ENCODE peak calls at places on chromosomes 2 and 18, in five cellular contexts. T is HepG2, A is IMR-90, Y is K562, X is GM12878. M is an unnamed sample.

GRCh38 chr2:194079989-194080388 is 1577.0 kb upstream of the SLC39A10 start:
- DNase-seq in T (no peak), Y (no peak), X (no peak), A (no peak), M (no peak)

GRCh38 chr2:237291138-237291792 is 122.7 kb downstream of the COL6A3 start:
- DNase-seq in T (peak), Y (no peak), A (peak), X (no peak), M (peak)

GRCh38 chr2:70647873-70648481 is 94.4 kb upstream of the TGFA start:
- DNase-seq in Y (peak), A (peak), X (no peak), T (peak), M (peak)

GRCh38 chr2:162490052-162490717 is 146.3 kb downstream of the GCA start:
- DNase-seq in Y (no peak), T (peak), X (peak), A (peak), M (no peak)

GRCh38 chr2:207970825-207971142 is 54.5 kb downstream of the PLEKHM3 start:
- DNase-seq in X (no peak), Y (no peak), T (no peak), A (no peak), M (no peak)

GRCh38 chr2:43436431-43436830 is 159.4 kb downstream of the THADA start:
- DNase-seq in T (no peak), X (no peak), A (no peak), Y (no peak), M (no peak)

GRCh38 chr2:134819334-134819733 is 19.1 kb upstream of the ACMSD start:
- DNase-seq in Y (no peak), X (no peak), T (no peak), A (peak), M (peak)

GRCh38 chr2:239038773-239039478 is 191.0 kb downstream of the TWIST2 start:
- DNase-seq in X (no peak), A (no peak), Y (no peak), T (no peak), M (no peak)

GRCh38 chr2:195049372-195050031 is 607.5 kb upstream of the SLC39A10 start:
- DNase-seq in X (no peak), Y (no peak), T (no peak), A (no peak), M (no peak)

GRCh38 chr18:45540146-45540545 is 75.1 kb upstream of the SLC14A2 start:
- DNase-seq in X (no peak), A (no peak), Y (no peak), T (no peak), M (no peak)

GRCh38 chr2:217932661-217933325 is 70.0 kb downstream of the TNS1 start:
- DNase-seq in X (no peak), Y (no peak), T (no peak), A (no peak), M (no peak)

GRCh38 chr2:212723226-212723625 is 184.6 kb upstream of the ERBB4 start:
- DNase-seq in A (peak), Y (no peak), T (no peak), X (no peak), M (no peak)

GRCh38 chr2:84879595-84880394 is 1.1 kb downstream of the TRABD2A start:
- DNase-seq in Y (no peak), A (no peak), X (no peak), T (no peak), M (no peak)

GRCh38 chr2:28142403-28142802 is 250.3 kb upstream of the FOSL2 start:
- DNase-seq in A (no peak), Y (no peak), X (no peak), T (no peak), M (no peak)

GRCh38 chr2:185255566-185255965 is 483.0 kb upstream of the FSIP2 start:
- DNase-seq in A (no peak), T (peak), Y (no peak), X (no peak), M (no peak)

GRCh38 chr18:74242451-74243096 is 49.2 kb downstream of the CYB5A start:
- DNase-seq in X (no peak), T (peak), Y (peak), A (no peak), M (no peak)

GRCh38 chr2:32798841-32799240 is 147.9 kb upstream of the LTBP1 start:
- DNase-seq in T (no peak), A (peak), X (no peak), Y (no peak), M (no peak)

GRCh38 chr18:45348974-45349373 is 266.3 kb upstream of the SLC14A2 start:
- DNase-seq in Y (no peak), X (no peak), A (no peak), T (no peak), M (no peak)

GRCh38 chr2:218432676-218433365 is 13.9 kb downstream of the VIL1 start:
- DNase-seq in X (no peak), Y (no peak), A (no peak), T (no peak), M (no peak)

GRCh38 chr2:114786901-114787300 is 344.5 kb downstream of the DPP10 start:
- DNase-seq in T (no peak), Y (no peak), A (no peak), X (no peak), M (no peak)

GRCh38 chr2:239465017-239466001 is 64.5 kb upstream of the HDAC4 start:
- DNase-seq in Y (no peak), A (no peak), T (no peak), X (no peak), M (peak)

GRCh38 chr2:196955036-196955435 is 28.5 kb upstream of the PGAP1 start:
- DNase-seq in X (no peak), A (no peak), Y (no peak), T (no peak), M (no peak)

GRCh38 chr2:113901943-113902342 is 12.1 kb downstream of the ACTR3 start:
- DNase-seq in X (no peak), T (no peak), Y (no peak), A (no peak), M (no peak)

GRCh38 chr2:106886916-106887758 is 1.2 kb upstream of the ST6GAL2 start:
- DNase-seq in A (no peak), T (no peak), Y (no peak), X (no peak), M (peak)

GRCh38 chr18:79531386-79531785 is 135.7 kb downstream of the NFATC1 start:
- DNase-seq in Y (no peak), A (no peak), T (no peak), X (no peak), M (no peak)

GRCh38 chr2:17538844-17539554 is 1.5 kb upstream of the VSNL1 start:
- DNase-seq in X (no peak), T (peak), Y (peak), A (peak), M (no peak)

GRCh38 chr18:48827321-48828200 is 123.2 kb downstream of the SMAD7 start:
- DNase-seq in Y (no peak), T (no peak), X (no peak), A (peak), M (no peak)

GRCh38 chr2:52658598-52658997 is 1109.0 kb upstream of the CHAC2 start:
- DNase-seq in X (no peak), A (peak), T (no peak), Y (no peak), M (no peak)

GRCh38 chr2:137508739-137509384 is 455.4 kb upstream of the HNMT start:
- DNase-seq in Y (no peak), T (no peak), A (no peak), X (no peak), M (no peak)

GRCh38 chr18:48688961-48689360 is 150.1 kb downstream of the CTIF start:
- DNase-seq in T (no peak), Y (no peak), X (no peak), A (no peak), M (no peak)

GRCh38 chr2:12861344-12861942 is 144.7 kb downstream of the TRIB2 start:
- DNase-seq in A (peak), T (no peak), Y (no peak), X (no peak), M (no peak)

GRCh38 chr2:230687498-230687897 is 25.1 kb upstream of the CAB39 start:
- DNase-seq in A (peak), Y (no peak), X (no peak), T (no peak), M (peak)

GRCh38 chr2:67564076-67564475 is 166.9 kb downstream of the ETAA1 start:
- DNase-seq in Y (no peak), A (peak), T (no peak), X (no peak), M (no peak)

GRCh38 chr2:219500135-219500534 is 1.4 kb downstream of the GMPPA start:
- DNase-seq in Y (no peak), T (peak), X (no peak), A (peak), M (peak)

DNA sequence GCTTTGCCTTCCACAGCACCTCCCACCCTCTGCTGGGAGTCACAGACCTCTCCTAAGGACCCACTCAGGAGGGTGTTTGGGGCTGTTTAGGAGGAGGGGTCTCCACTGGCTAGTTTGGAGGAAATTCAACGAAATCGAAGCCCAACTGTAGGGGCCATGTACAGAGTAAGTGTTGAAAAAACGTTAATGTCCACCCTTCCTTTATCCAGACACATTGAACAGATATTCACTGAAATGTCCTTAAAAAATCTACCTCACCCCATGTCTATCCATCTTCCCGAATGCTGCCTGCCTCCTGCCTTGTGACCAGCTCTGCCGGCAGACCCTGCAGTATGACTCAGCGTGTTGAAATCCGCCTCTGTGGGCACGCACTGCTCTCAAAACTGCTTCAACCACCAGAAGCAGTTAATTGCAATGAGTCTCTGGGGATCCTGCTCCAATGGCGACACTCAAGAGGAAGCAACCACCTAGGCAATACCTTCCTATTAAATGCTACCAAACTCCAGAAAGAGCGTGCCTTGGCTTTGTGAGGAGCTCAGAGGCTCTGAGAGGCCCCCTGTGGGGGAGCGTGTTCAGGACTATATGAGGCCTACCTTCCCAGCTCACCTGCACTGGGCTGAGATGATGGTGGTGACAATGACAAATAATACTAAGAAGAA is 61.4 kb upstream of the RTN4 start:
- DNase-seq in Y (peak), T (peak), X (no peak), A (peak), M (peak)
- TF ChIP-seq CEBPB in Y (peak), T (peak), X (no peak), A (peak), M (peak)

DNA sequence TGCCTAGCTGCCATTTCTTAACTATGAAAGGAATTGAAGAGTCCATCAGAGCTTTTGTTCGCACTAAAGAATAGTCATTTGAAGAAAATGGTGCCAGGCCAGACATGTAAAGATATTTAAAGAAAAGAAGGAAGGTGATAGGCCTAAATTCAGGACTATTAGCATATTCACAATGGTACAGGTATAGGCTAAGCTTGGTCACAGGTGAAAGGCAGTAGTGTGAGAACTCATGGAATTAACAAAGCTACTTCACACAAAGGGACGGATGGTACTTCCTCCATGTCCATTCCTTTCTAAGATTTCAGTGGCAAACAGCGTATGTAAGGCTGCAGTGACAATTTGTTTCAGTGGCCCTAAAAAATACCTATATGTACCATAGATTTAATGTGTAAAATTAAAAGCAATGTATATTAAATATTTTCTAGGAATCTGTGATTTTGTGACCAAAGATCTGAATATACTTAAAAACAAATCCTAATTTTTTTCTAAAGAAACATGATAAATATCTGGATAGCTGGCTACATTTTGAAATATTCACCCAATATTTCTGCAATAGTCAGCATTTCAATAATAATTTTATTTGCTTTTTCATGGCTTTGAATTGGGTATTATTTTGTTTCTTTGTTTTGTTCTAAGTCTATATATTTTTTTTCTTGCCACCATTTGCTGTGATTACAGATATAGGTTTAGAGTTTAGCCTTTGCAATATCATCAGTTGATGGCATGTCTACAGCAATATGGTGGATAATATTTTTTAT is 116.1 kb downstream of the CAMKMT start:
- DNase-seq in A (no peak), Y (no peak), X (no peak), T (no peak), M (no peak)
- TF ChIP-seq SMC3 in A (no peak), Y (no peak), X (no peak), T (no peak), M (no peak)

GRCh38 chr2:102927854-102928267 is 166.0 kb downstream of the TMEM182 start:
- DNase-seq in Y (no peak), T (no peak), X (no peak), A (no peak), M (no peak)
- TF ChIP-seq CEBPB in Y (no peak), T (no peak), X (no peak), A (no peak), M (no peak)

GRCh38 chr18:47150824-47151366 is 595 bp upstream of the HDHD2 start:
- DNase-seq in A (no peak), X (no peak), T (peak), Y (no peak), M (no peak)

GRCh38 chr18:47150029-47150823 is at the start of gene HDHD2:
- DNase-seq in Y (peak), A (peak), X (no peak), T (peak), M (peak)

GRCh38 chr18:47149457-47150028 is 757 bp downstream of the HDHD2 start:
- DNase-seq in Y (peak), A (peak), X (no peak), T (peak), M (no peak)

DNA sequence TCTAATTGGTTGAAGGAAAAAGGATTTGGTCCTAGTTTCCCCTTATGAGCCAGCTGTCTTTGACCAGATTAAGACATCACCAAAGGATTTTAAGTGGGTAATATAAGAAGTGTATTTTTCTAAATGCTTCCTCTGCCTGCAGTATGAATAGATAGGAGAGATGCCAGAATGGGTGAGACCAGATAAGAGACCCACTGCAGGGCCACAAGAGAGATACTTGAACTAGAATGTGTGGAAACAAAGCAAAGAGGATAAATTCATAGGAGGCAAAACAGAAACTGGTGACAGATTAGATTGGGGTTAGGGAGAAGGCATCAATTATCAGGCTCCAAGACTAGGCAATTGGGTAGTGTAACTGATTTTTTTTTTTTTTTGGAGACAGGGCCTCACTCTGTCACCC is 1.2 kb upstream of the HDHD2 start:
- DNase-seq in Y (no peak), X (no peak), T (no peak), A (no peak), M (no peak)
- TF ChIP-seq SMC3 in Y (no peak), X (no peak), T (no peak), A (no peak), M (no peak)

GRCh38 chr18:10744653-10745052 is 218.8 kb downstream of the NAPG start:
- DNase-seq in Y (no peak), X (no peak), A (no peak), T (no peak), M (no peak)

GRCh38 chr18:10736984-10737383 is 211.2 kb downstream of the NAPG start:
- DNase-seq in X (no peak), Y (no peak), T (no peak), A (no peak), M (no peak)

GRCh38 chr18:10739152-10739551 is 213.3 kb downstream of the NAPG start:
- DNase-seq in Y (no peak), X (no peak), A (peak), T (no peak), M (no peak)
- TF ChIP-seq CEBPB in Y (peak), X (no peak), A (peak), T (peak), M (no peak)

GRCh38 chr2:216350214-216350789 is 22.0 kb downstream of the MARCHF4 start:
- DNase-seq in Y (no peak), T (no peak), A (peak), X (no peak), M (peak)
- TF ChIP-seq SMC3 in Y (no peak), T (no peak), A (no peak), X (no peak), M (no peak)

DNA sequence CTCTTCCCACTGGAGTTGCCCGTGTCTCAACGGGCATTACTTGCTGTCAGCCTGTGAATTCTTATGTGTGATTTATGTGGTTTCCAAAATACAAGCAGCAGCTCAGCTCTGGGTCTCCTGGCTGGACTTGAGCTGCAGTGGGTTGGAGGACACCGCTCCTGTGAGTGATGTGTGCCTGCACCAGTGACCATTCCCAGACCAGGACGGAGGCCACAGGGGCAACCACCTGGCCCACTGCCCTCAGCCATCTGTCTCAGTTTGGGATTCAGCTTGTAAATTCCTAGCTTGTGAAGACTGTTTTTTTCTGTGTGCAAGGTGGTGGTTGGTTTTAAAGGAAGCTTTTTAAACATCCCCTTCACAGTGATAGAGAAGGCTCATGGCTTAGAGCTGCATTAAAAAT is 261.0 kb downstream of the BCL2 start:
- DNase-seq in A (no peak), T (no peak), X (no peak), Y (no peak), M (no peak)
- TF ChIP-seq CEBPB in A (no peak), T (no peak), X (no peak), Y (no peak), M (no peak)

GRCh38 chr2:234739061-234739460 is 212.8 kb upstream of the SH3BP4 start:
- DNase-seq in X (no peak), T (no peak), Y (no peak), A (no peak), M (no peak)
- TF ChIP-seq SMC3 in X (no peak), T (no peak), Y (no peak), A (no peak), M (no peak)

M was measured in A549.